ENCODE peak calls at places on chromosomes 5 and 9, in five cellular contexts. S is OCI-LY7, G is HCT116, Z is PC-9, D is fibroblast of lung. C is an unnamed sample.

GRCh38 chr5:139985733-139986132 is 57.4 kb downstream of the NRG2 start:
- DNase-seq in G (peak; percentile 78), S (no peak), Z (peak; percentile 82), D (no peak), C (peak; percentile 24)

GRCh38 chr5:30765227-30765626 is 428.3 kb upstream of the CDH6 start:
- DNase-seq in Z (no peak), D (no peak), S (no peak), G (no peak), C (no peak)

GRCh38 chr5:176824604-176825003 is 14.2 kb downstream of the UNC5A start:
- DNase-seq in G (no peak), Z (no peak), D (no peak), S (no peak), C (no peak)

GRCh38 chr5:122704247-122705036 is 70.4 kb upstream of the SNX2 start:
- DNase-seq in Z (no peak), S (peak; percentile 57), G (peak; percentile 43), D (peak; percentile 78), C (peak; percentile 67)

GRCh38 chr5:142170254-142170953 is 61.8 kb downstream of the NDFIP1 start:
- DNase-seq in S (no peak), G (no peak), Z (no peak), D (no peak), C (no peak)

GRCh38 chr5:1789838-1790462 is 9.7 kb downstream of the MRPL36 start:
- DNase-seq in D (peak; percentile 66), S (no peak), G (no peak), Z (peak; percentile 64), C (no peak)

GRCh38 chr9:106880863-106881262 is 17.9 kb downstream of the ZNF462 start:
- DNase-seq in D (peak; percentile 86), Z (no peak), G (no peak), S (no peak), C (no peak)

GRCh38 chr9:74953235-74953741 is 576 bp upstream of the C9orf40 start:
- DNase-seq in S (peak; percentile 44), Z (no peak), D (peak; percentile 2), G (no peak), C (no peak)

GRCh38 chr9:95086564-95086955 is 230.9 kb downstream of the FANCC start:
- DNase-seq in S (no peak), D (no peak), G (no peak), Z (no peak), C (no peak)

GRCh38 chr5:66807743-66808142 is 211.6 kb downstream of the MAST4 start:
- DNase-seq in D (peak; percentile 75), S (no peak), G (peak; percentile 2), Z (peak; percentile 79), C (peak; percentile 49)

GRCh38 chr9:133135193-133135745 is 14.2 kb upstream of the RALGDS start:
- DNase-seq in G (peak; percentile 90), Z (peak; percentile 94), D (peak; percentile 69), S (no peak), C (no peak)

GRCh38 chr9:135085830-135086546 is 1.5 kb upstream of the OLFM1 start:
- DNase-seq in D (peak; percentile 52), G (peak; percentile 54), Z (peak; percentile 38), S (peak; percentile 26), C (peak; percentile 87)

GRCh38 chr5:92969781-92970237 is 611.2 kb downstream of the NR2F1-AS1 start:
- DNase-seq in S (no peak), Z (no peak), D (peak; percentile 32), G (no peak), C (no peak)

GRCh38 chr5:36688722-36689121 is 82.3 kb downstream of the SLC1A3 start:
- DNase-seq in G (peak; percentile 29), S (peak; percentile 41), D (no peak), Z (peak; percentile 40), C (peak; percentile 16)

GRCh38 chr9:110093417-110093816 is 114.5 kb downstream of the C9orf152 start:
- DNase-seq in G (no peak), D (no peak), S (no peak), Z (no peak), C (no peak)

GRCh38 chr5:38316544-38317224 is 58.3 kb downstream of the EGFLAM start:
- DNase-seq in Z (no peak), D (peak; percentile 55), S (no peak), G (no peak), C (peak; percentile 21)

GRCh38 chr9:113558632-113559502 is 95.3 kb downstream of the RGS3 start:
- DNase-seq in G (no peak), Z (no peak), D (peak; percentile 98), S (no peak), C (peak; percentile 65)

GRCh38 chr9:137384116-137384756 is 38.7 kb downstream of the EXD3 start:
- DNase-seq in S (no peak), D (peak; percentile 66), Z (no peak), G (no peak), C (no peak)

GRCh38 chr9:29208670-29209069 is 1635.4 kb upstream of the C9orf72 start:
- DNase-seq in S (no peak), D (no peak), G (no peak), Z (no peak), C (peak; percentile 13)

GRCh38 chr5:125254267-125254666 is 507.8 kb upstream of the ZNF608 start:
- DNase-seq in G (no peak), Z (no peak), S (no peak), D (no peak), C (no peak)
- H3K9me3 ChIP-seq in G (peaks cover 3% of the 10 kb centered on the region), Z (peaks cover 13% of the 10 kb centered on the region), S (peaks cover 20% of the 10 kb centered on the region), D (no peaks in the 10 kb centered on the region), C (no peaks in the 10 kb centered on the region)

DNA sequence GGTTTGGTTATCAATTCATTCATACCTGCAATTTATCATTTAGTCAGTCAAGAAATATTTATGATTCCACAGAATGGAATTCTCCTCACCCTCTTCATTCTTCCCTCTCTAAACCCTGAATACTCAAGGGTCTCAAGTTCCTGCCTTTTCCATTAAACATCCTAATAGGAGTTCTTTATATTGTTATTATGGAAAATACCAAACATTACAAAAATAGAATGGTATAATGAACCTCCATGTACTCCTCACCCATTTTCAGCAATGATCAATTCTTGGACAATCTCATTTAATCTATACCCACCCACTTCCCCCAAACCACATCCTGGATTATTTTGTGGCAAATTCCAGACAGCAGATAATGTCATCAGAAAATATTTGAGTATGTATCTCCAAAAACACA is 74.5 kb downstream of the ADAMTS12 start:
- DNase-seq in Z (peak; percentile 64), S (no peak), G (no peak), D (no peak), C (no peak)
- H3K4me2 ChIP-seq in Z (peak overlapping the region; percentile 43), S (no peak overlapping the region), G (no peak overlapping the region), D (peak overlapping the region; percentile 15), C (no peak overlapping the region)

DNA sequence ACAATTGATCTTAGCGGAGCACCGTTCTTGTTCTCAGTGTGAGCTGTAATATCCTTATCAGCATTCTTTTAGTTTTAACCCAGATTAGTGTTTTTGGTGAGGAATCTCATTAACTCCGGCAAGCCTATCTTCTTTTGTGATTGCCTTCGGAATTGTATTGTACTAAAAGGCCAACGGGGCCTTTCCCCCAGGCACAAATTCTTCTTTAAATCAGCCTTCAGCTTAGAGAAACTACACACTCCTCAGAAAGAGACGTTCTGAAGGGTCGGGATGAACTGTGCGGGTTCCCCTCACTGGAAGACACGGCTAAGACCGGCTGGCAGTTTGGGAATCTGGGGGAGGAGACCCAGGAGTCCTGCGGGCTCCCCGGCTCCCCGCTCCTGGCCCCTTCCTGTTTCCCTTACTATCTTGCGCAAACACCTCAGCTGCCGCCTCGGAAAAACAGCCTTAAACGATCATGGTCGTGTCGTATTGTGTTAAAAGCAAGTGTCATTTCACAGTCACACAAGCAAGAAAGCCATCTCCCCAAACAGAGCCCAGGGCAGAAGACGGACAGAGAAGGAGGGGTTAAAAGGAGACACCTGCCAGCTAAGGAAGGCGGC is 353.1 kb upstream of the IRX2 start:
- DNase-seq in S (no peak), Z (no peak), G (no peak), D (no peak), C (no peak)
- H3K9me3 ChIP-seq in S (no peaks in the 10 kb centered on the region), Z (no peaks in the 10 kb centered on the region), G (peaks cover 3% of the 10 kb centered on the region), D (no peaks in the 10 kb centered on the region), C (no peaks in the 10 kb centered on the region)

GRCh38 chr5:131229623-131230022 is 34.2 kb upstream of the CDC42SE2 start:
- DNase-seq in G (no peak), Z (no peak), D (no peak), S (no peak), C (no peak)
- H3K4me2 ChIP-seq in G (no peak overlapping the region), Z (no peak overlapping the region), D (no peak overlapping the region), S (no peak overlapping the region), C (no peak overlapping the region)

DNA sequence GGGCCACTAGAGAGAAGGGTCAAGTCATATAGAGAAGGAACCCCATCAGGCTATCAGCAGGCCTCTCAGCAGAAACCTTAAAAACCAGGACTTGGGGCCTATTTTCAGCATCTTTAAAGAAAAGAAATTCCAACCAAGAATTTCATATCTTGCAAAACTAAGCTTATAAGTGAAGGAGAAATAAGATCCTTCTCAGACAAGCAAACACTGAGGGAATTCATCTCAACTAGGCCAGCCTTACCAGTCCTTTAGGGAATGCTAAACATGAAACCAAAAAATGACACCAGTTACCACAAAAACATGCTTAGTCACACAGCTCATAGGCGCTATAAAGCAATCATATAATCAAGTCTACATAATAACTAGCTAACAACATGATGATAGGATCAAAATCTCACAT is 407.1 kb downstream of the LRRC70 start:
- DNase-seq in G (no peak), Z (no peak), D (no peak), S (no peak), C (no peak)
- H3K9me3 ChIP-seq in G (peaks cover 4% of the 10 kb centered on the region), Z (no peaks in the 10 kb centered on the region), D (no peaks in the 10 kb centered on the region), S (no peaks in the 10 kb centered on the region), C (peaks cover 4% of the 10 kb centered on the region)

C was measured in hepatocyte.